ENCODE peak calls at places on chromosome X, in eight cellular contexts. G is mammary epithelial cell, H is tibial artery, B is psoas muscle, P is Panc1, U is left ventricle myocardium inferior, R is OCI-LY7, N is neural progenitor cell. F is an unnamed sample. For H3K9me3, the result is how much of the 10 kb centered on the place peaks cover.

GRCh38 chrX:77493677-77494553 is 46.7 kb downstream of the FGF16 start:
- DNase-seq in G (peak), H (no peak), B (no peak), P (no peak), U (no peak), R (no peak), N (peak), F (peak)

GRCh38 chrX:3712080-3712869 is 1.2 kb downstream of the PRKX start:
- DNase-seq in G (peak), H (no peak), B (no peak), P (no peak), U (no peak), R (peak), N (peak), F (peak)

GRCh38 chrX:120244395-120244734 is 6.2 kb upstream of the ZBTB33 start:
- DNase-seq in G (no peak), H (no peak), B (no peak), P (no peak), U (no peak), R (no peak), N (no peak), F (no peak)

GRCh38 chrX:20300822-20301221 is 34.1 kb upstream of the RPS6KA3 start:
- DNase-seq in G (no peak), H (no peak), B (no peak), P (no peak), U (no peak), R (no peak), N (peak), F (no peak)

GRCh38 chrX:7083468-7084396 is 63.8 kb upstream of the STS start:
- DNase-seq in G (peak), H (no peak), B (no peak), P (no peak), U (no peak), R (peak), N (no peak), F (peak)

GRCh38 chrX:1138476-1138875 is 74.0 kb downstream of the CRLF2 start:
- DNase-seq in G (no peak), H (peak), B (no peak), P (no peak), U (no peak), R (no peak), N (no peak), F (no peak)

GRCh38 chrX:46662188-46662587 is 88.6 kb downstream of the CHST7 start:
- DNase-seq in G (no peak), H (no peak), B (no peak), P (no peak), U (no peak), R (no peak), N (no peak), F (no peak)

GRCh38 chrX:103773445-103773844 is 3.2 kb upstream of the PLP1 start:
- DNase-seq in G (no peak), H (no peak), B (no peak), P (no peak), U (no peak), R (no peak), N (no peak), F (no peak)

GRCh38 chrX:135974279-135974856 is 580 bp upstream of the MMGT1 start:
- DNase-seq in G (no peak), H (peak), B (peak), P (no peak), U (peak), R (peak), N (peak), F (peak)

GRCh38 chrX:37967714-37968113 is 38.6 kb upstream of the SYTL5 start:
- DNase-seq in G (no peak), H (no peak), B (no peak), P (no peak), U (no peak), R (no peak), N (no peak), F (no peak)

GRCh38 chrX:104137496-104137895 is 19.3 kb downstream of the SLC25A53 start:
- DNase-seq in G (no peak), H (no peak), B (no peak), P (no peak), U (no peak), R (peak), N (no peak), F (no peak)

GRCh38 chrX:3631196-3631595 is 82.3 kb downstream of the PRKX start:
- DNase-seq in G (no peak), H (no peak), B (no peak), P (no peak), U (no peak), R (no peak), N (no peak), F (no peak)

GRCh38 chrX:48826135-48826875 is at the start of gene ERAS:
- DNase-seq in G (no peak), H (no peak), B (no peak), P (no peak), U (no peak), R (no peak), N (no peak), F (no peak)

GRCh38 chrX:131812847-131813825 is 210.0 kb upstream of the STK26 start:
- DNase-seq in G (peak), H (peak), B (peak), P (no peak), U (no peak), R (no peak), N (no peak), F (no peak)

GRCh38 chrX:116961872-116962582 is 499.3 kb upstream of the CT83 start:
- DNase-seq in G (peak), H (no peak), B (no peak), P (no peak), U (no peak), R (no peak), N (no peak), F (no peak)

GRCh38 chrX:129779747-129780146 is at the start of gene SASH3:
- DNase-seq in G (no peak), H (peak), B (peak), P (no peak), U (peak), R (peak), N (no peak), F (no peak)

GRCh38 chrX:78665286-78665685 is 6.2 kb upstream of the RTL3 start:
- DNase-seq in G (no peak), H (no peak), B (no peak), P (no peak), U (no peak), R (no peak), N (no peak), F (no peak)

GRCh38 chrX:21383546-21383945 is 9.3 kb downstream of the CNKSR2 start:
- DNase-seq in G (no peak), H (no peak), B (no peak), P (no peak), U (no peak), R (no peak), N (no peak), F (no peak)

GRCh38 chrX:74117962-74118361 is 186.0 kb upstream of the ZCCHC13 start:
- DNase-seq in G (no peak), H (no peak), B (no peak), P (no peak), U (no peak), R (no peak), N (no peak), F (no peak)

GRCh38 chrX:1609759-1610158 is 5.1 kb upstream of the ASMT start:
- DNase-seq in G (no peak), H (no peak), B (no peak), P (no peak), U (no peak), R (no peak), N (no peak), F (no peak)

GRCh38 chrX:41259516-41259915 is 74.4 kb upstream of the DDX3X start:
- DNase-seq in G (no peak), H (no peak), B (no peak), P (no peak), U (no peak), R (no peak), N (no peak), F (no peak)

GRCh38 chrX:106906361-106906760 is 3.2 kb upstream of the RIPPLY1 start:
- DNase-seq in G (no peak), H (no peak), B (no peak), P (no peak), U (no peak), R (no peak), N (no peak), F (no peak)

GRCh38 chrX:106170318-106170717 is 2.2 kb downstream of the PWWP3B start:
- DNase-seq in G (peak), H (no peak), B (no peak), P (no peak), U (no peak), R (no peak), N (no peak), F (no peak)

GRCh38 chrX:125444659-125445058 is 125.0 kb downstream of the TEX13C start:
- DNase-seq in G (no peak), H (no peak), B (no peak), P (no peak), U (no peak), R (no peak), N (no peak), F (peak)

GRCh38 chrX:53682885-53683555 is 3.5 kb downstream of the HUWE1 start:
- DNase-seq in G (peak), H (peak), B (peak), P (no peak), U (no peak), R (peak), N (peak), F (peak)

GRCh38 chrX:48179691-48180090 is 16.9 kb downstream of the SSX5 start:
- DNase-seq in G (peak), H (no peak), B (no peak), P (no peak), U (no peak), R (no peak), N (no peak), F (no peak)

GRCh38 chrX:40174594-40175415 is 77.0 kb upstream of the BCOR start:
- DNase-seq in G (no peak), H (peak), B (peak), P (no peak), U (no peak), R (peak), N (peak), F (peak)

GRCh38 chrX:82556588-82556987 is 951.5 kb upstream of the POU3F4 start:
- DNase-seq in G (no peak), H (no peak), B (no peak), P (no peak), U (no peak), R (no peak), N (peak), F (no peak)
- H3K9me3 ChIP-seq in G (under half), H (under half), B (under half), P (under half), U (under half), R (under half), N (under half), F (under half)

GRCh38 chrX:96906741-96907140 is 23.0 kb downstream of the RPA4 start:
- DNase-seq in G (peak), H (no peak), B (no peak), P (no peak), U (no peak), R (no peak), N (no peak), F (no peak)

GRCh38 chrX:96907888-96908287 is 24.2 kb downstream of the RPA4 start:
- DNase-seq in G (no peak), H (no peak), B (no peak), P (no peak), U (no peak), R (no peak), N (no peak), F (no peak)

DNA sequence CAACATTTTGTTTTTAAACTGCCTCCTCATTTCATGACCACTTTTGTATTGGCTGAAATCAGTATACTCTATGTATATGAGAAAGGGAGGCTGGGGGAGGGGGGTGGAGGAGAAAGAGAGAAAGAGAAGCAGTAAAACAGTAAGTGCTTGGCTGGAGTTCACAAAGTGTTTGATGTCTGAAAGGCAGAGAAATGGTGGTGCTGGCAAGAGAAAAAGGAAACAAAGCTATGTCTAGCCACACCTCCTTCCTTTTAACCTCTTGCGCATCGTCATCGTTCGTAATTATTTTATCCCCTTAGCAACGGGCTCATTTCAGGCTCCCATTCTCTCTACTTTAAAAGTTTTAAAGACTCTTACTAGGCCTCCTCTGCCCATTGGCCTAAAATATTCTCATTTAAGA is 25.6 kb downstream of the RPA4 start:
- DNase-seq in G (no peak), H (no peak), B (no peak), P (no peak), U (no peak), R (no peak), N (no peak), F (no peak)
- H3K9me3 ChIP-seq in G (under half), H (under half), B (under half), P (under half), U (under half), R (under half), N (under half), F (under half)

GRCh38 chrX:153731845-153732215 is 7.2 kb downstream of the ABCD1 start:
- DNase-seq in G (no peak), H (no peak), B (no peak), P (no peak), U (no peak), R (no peak), N (no peak), F (no peak)
- H3K9me3 ChIP-seq in G (under half), H (under half), B (under half), P (under half), U (under half), R (under half), N (under half), F (under half)

GRCh38 chrX:17214962-17215361 is 160.0 kb upstream of the NHS start:
- DNase-seq in G (no peak), H (no peak), B (no peak), P (no peak), U (no peak), R (no peak), N (no peak), F (no peak)
- H3K9me3 ChIP-seq in G (under half), H (under half), B (under half), P (under half), U (under half), R (under half), N (under half), F (under half)

F was measured in MG63.